ENCODE peak calls at places on chromosomes 11 and 22, in ten cellular contexts. P is mesenteric fat pad; O is nucleus accumbens; B is hippocampal formation; K is AG10803; A is PC-9; R is CD8-positive, alpha-beta T cell; X is bronchial epithelial cell; F is fibroblast of mammary gland; G is HuH-7.5. Z is an unnamed sample.
A peak's percentile ranks its signal among the peaks of the same experiment; 100 is the strongest.

GRCh38 chr22:30890689-30891442 is 77.7 kb downstream of the MORC2 start:
- DNase-seq in X (peak; percentile 20), O (no peak), R (peak; percentile 16), F (peak; percentile 28), P (peak; percentile 82), K (peak; percentile 19), A (peak; percentile 34), B (no peak), G (peak; percentile 76), Z (peak; percentile 26)

GRCh38 chr11:74679513-74679865 is 51.7 kb downstream of the CHRDL2 start:
- DNase-seq in F (no peak), B (no peak), K (no peak), X (no peak), R (no peak), G (no peak), P (peak; percentile 79), O (no peak), A (no peak), Z (no peak)

GRCh38 chr22:31160328-31160978 is 471 bp downstream of the RNF185 start:
- DNase-seq in G (no peak), K (peak; percentile 17), R (peak; percentile 23), B (peak; percentile 67), A (no peak), F (no peak), O (peak; percentile 34), P (no peak), X (no peak), Z (no peak)

GRCh38 chr11:70597006-70597555 is 198.8 kb downstream of the CTTN start:
- DNase-seq in K (no peak), A (no peak), P (no peak), G (no peak), X (no peak), B (no peak), R (no peak), F (no peak), O (no peak), Z (no peak)

GRCh38 chr11:626475-627272 is at the start of gene SCT:
- DNase-seq in R (no peak), K (no peak), O (no peak), X (no peak), G (no peak), A (no peak), P (no peak), B (no peak), F (no peak), Z (no peak)

GRCh38 chr22:22403771-22404170 is 104.8 kb downstream of the ZNF280B start:
- DNase-seq in G (no peak), O (no peak), B (no peak), F (no peak), A (no peak), K (no peak), X (no peak), P (peak; percentile 49), R (no peak), Z (no peak)

GRCh38 chr11:19225123-19225522 is 15.6 kb downstream of the E2F8 start:
- DNase-seq in A (no peak), K (no peak), G (no peak), B (no peak), R (no peak), O (no peak), F (no peak), P (no peak), X (no peak), Z (no peak)

GRCh38 chr11:128903248-128904041 is 12.3 kb downstream of the KCNJ5 start:
- DNase-seq in F (no peak), K (no peak), P (no peak), B (peak; percentile 42), O (no peak), X (peak; percentile 86), A (no peak), G (no peak), R (no peak), Z (no peak)

Z was measured in neuronal stem cell.